ENCODE peak calls at places on chromosomes 3 and 15, in ten cellular contexts. D is cardiac fibroblast; Y is upper lobe of right lung; B is esophagus muscularis mucosa; V is fibroblast of pulmonary artery; J is OCI-LY7; X is endothelial cell of umbilical vein; Q is tibial artery; M is PC-9; S is CD8-positive, alpha-beta T cell. L is an unnamed sample.

GRCh38 chr3:182810574-182811268 is 17.4 kb downstream of the ATP11B start:
- DNase-seq in D (peak; percentile 63), Y (no peak), B (no peak), V (peak; percentile 41), J (no peak), X (peak; percentile 59), Q (no peak), M (no peak), S (no peak), L (no peak)

GRCh38 chr15:37824717-37825382 is 109.6 kb upstream of the TMCO5A start:
- DNase-seq in D (peak; percentile 96), Y (no peak), B (no peak), V (peak; percentile 91), J (no peak), X (peak; percentile 15), Q (no peak), M (peak; percentile 31), S (no peak), L (peak; percentile 87)

GRCh38 chr3:55818485-55818884 is 331.4 kb upstream of the WNT5A start:
- DNase-seq in D (no peak), Y (no peak), B (no peak), V (no peak), J (peak; percentile 10), X (peak; percentile 11), Q (no peak), M (no peak), S (no peak), L (no peak)

GRCh38 chr3:152296990-152297389 is 28.3 kb downstream of the MBNL1 start:
- DNase-seq in D (peak; percentile 34), Y (no peak), B (no peak), V (no peak), J (no peak), X (no peak), Q (no peak), M (no peak), S (no peak), L (no peak)

GRCh38 chr15:89528757-89529352 is 32.5 kb upstream of the RHCG start:
- DNase-seq in D (no peak), Y (no peak), B (peak; percentile 62), V (no peak), J (no peak), X (no peak), Q (no peak), M (no peak), S (no peak), L (no peak)

GRCh38 chr15:65791335-65792129 is 561 bp downstream of the DENND4A start:
- DNase-seq in D (peak; percentile 46), Y (peak; percentile 81), B (peak; percentile 94), V (peak; percentile 56), J (peak; percentile 58), X (peak; percentile 56), Q (peak; percentile 82), M (peak; percentile 32), S (peak; percentile 20), L (no peak)

GRCh38 chr3:152961323-152961722 is 126.4 kb downstream of the P2RY1 start:
- DNase-seq in D (peak; percentile 49), Y (no peak), B (no peak), V (peak; percentile 50), J (peak; percentile 1), X (peak; percentile 52), Q (no peak), M (no peak), S (no peak), L (no peak)

GRCh38 chr3:171200052-171201029 is 173.8 kb upstream of the SLC2A2 start:
- DNase-seq in D (no peak), Y (no peak), B (no peak), V (no peak), J (no peak), X (peak; percentile 47), Q (no peak), M (no peak), S (no peak), L (no peak)

GRCh38 chr3:111472556-111472955 is 69.4 kb upstream of the CD96 start:
- DNase-seq in D (no peak), Y (no peak), B (no peak), V (no peak), J (no peak), X (no peak), Q (no peak), M (no peak), S (no peak), L (no peak)

GRCh38 chr3:56144792-56145191 is 323.5 kb downstream of the ERC2 start:
- DNase-seq in D (peak; percentile 38), Y (no peak), B (no peak), V (peak; percentile 69), J (no peak), X (no peak), Q (no peak), M (no peak), S (no peak), L (no peak)

GRCh38 chr15:29570931-29571727 is 251.1 kb downstream of the TJP1 start:
- DNase-seq in D (peak; percentile 24), Y (no peak), B (peak; percentile 47), V (peak; percentile 13), J (no peak), X (peak; percentile 38), Q (no peak), M (no peak), S (no peak), L (no peak)

GRCh38 chr3:189683576-189684255 is 52.5 kb downstream of the TP63 start:
- DNase-seq in D (peak; percentile 34), Y (no peak), B (no peak), V (no peak), J (no peak), X (no peak), Q (no peak), M (no peak), S (no peak), L (no peak)

GRCh38 chr3:106121491-106122289 is 252.9 kb upstream of the CBLB start:
- DNase-seq in D (no peak), Y (no peak), B (no peak), V (no peak), J (peak; percentile 5), X (no peak), Q (no peak), M (no peak), S (no peak), L (no peak)

DNA sequence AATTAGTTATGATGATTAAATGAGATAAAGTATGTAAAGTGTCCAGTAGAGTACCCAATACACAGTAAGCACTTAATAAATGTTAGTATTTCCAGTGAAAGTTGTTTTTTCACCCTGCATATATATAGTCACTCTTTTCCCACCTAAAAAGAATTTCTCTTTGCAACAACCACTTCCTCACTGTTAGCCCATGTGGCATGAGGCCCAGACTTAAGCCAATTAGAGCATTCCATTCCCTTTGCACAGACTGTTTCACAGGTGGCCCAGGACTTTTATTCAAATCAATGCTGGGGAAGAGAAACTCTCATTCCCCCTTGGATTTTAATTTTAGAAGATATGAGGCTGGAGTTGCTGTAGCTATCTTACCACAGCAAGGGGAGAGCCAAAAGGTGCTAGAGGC is 3.7 kb downstream of the IFT80 start:
- DNase-seq in D (peak; percentile 70), Y (no peak), B (no peak), V (peak; percentile 63), J (no peak), X (no peak), Q (no peak), M (no peak), S (no peak), L (no peak)
- H3K4me3 ChIP-seq in D (no peak overlapping the region), Y (no peak overlapping the region), B (no peak overlapping the region), V (no peak overlapping the region), J (no peak overlapping the region), X (no peak overlapping the region), Q (no peak overlapping the region), M (no peak overlapping the region), S (no peak overlapping the region), L (no peak overlapping the region)

GRCh38 chr15:59432389-59432788 is 5.6 kb upstream of the FAM81A start:
- DNase-seq in D (no peak), Y (no peak), B (no peak), V (no peak), J (no peak), X (no peak), Q (no peak), M (no peak), S (no peak), L (no peak)

GRCh38 chr15:59437473-59437776 is 561 bp upstream of the FAM81A start:
- DNase-seq in D (no peak), Y (no peak), B (peak; percentile 89), V (no peak), J (no peak), X (no peak), Q (no peak), M (no peak), S (no peak), L (no peak)

GRCh38 chr15:59437777-59438574 is at the start of gene FAM81A:
- DNase-seq in D (peak; percentile 57), Y (peak; percentile 86), B (peak; percentile 93), V (peak; percentile 67), J (peak; percentile 81), X (peak; percentile 35), Q (peak; percentile 92), M (peak; percentile 79), S (peak; percentile 16), L (no peak)

GRCh38 chr15:59436774-59437472 is 1.1 kb upstream of the FAM81A start:
- DNase-seq in D (peak; percentile 16), Y (no peak), B (peak; percentile 83), V (peak; percentile 29), J (peak; percentile 14), X (peak; percentile 24), Q (no peak), M (no peak), S (no peak), L (no peak)

GRCh38 chr15:59434481-59434880 is 3.5 kb upstream of the FAM81A start:
- DNase-seq in D (no peak), Y (no peak), B (peak; percentile 66), V (no peak), J (no peak), X (no peak), Q (no peak), M (no peak), S (no peak), L (no peak)
- TF ChIP-seq CTCF in D (no peak), Y (no peak), B (no peak), V (no peak), J (no peak), X (no peak), Q (no peak), M (no peak), S (no peak), L (no peak)

GRCh38 chr3:142029052-142029642 is 120.2 kb downstream of the TFDP2 start:
- DNase-seq in D (no peak), Y (no peak), B (no peak), V (no peak), J (peak; percentile 54), X (no peak), Q (no peak), M (no peak), S (no peak), L (no peak)
- H3K4me3 ChIP-seq in D (no peak overlapping the region), Y (no peak overlapping the region), B (no peak overlapping the region), V (no peak overlapping the region), J (peak overlapping the region; percentile 84), X (no peak overlapping the region), Q (no peak overlapping the region), M (no peak overlapping the region), S (no peak overlapping the region), L (no peak overlapping the region)

GRCh38 chr15:97483232-97483631 is 477.3 kb upstream of the ARRDC4 start:
- DNase-seq in D (no peak), Y (no peak), B (no peak), V (no peak), J (no peak), X (no peak), Q (no peak), M (no peak), S (no peak), L (no peak)

GRCh38 chr15:97479957-97480356 is 480.5 kb upstream of the ARRDC4 start:
- DNase-seq in D (no peak), Y (no peak), B (no peak), V (no peak), J (no peak), X (no peak), Q (no peak), M (no peak), S (no peak), L (no peak)

GRCh38 chr15:97482521-97482920 is 478.0 kb upstream of the ARRDC4 start:
- DNase-seq in D (no peak), Y (no peak), B (no peak), V (no peak), J (no peak), X (no peak), Q (no peak), M (no peak), S (no peak), L (no peak)
- TF ChIP-seq CTCF in D (no peak), Y (no peak), B (no peak), V (no peak), J (no peak), X (no peak), Q (no peak), M (no peak), S (no peak), L (peak; percentile 39)

L was measured in kidney epithelial cell.